ENCODE peak calls at places on chromosomes 2 and 18, in four cellular contexts. S is iPS DF 6.9, B is lower lobe of right lung, D is HL-60. H is an unnamed sample.
A peak's percentile ranks its signal among the peaks of the same experiment; 100 is the strongest.

GRCh38 chr2:172196768-172197322 is 94.1 kb upstream of the DLX2 start:
- DNase-seq in S (no peak), B (peak; percentile 65), D (peak; percentile 96), H (no peak)

GRCh38 chr2:207663870-207664545 is 38.8 kb upstream of the METTL21A start:
- DNase-seq in B (no peak), S (no peak), D (no peak), H (no peak)

GRCh38 chr2:138272524-138273210 is 228.9 kb upstream of the SPOPL start:
- DNase-seq in S (no peak), B (no peak), D (no peak), H (no peak)

GRCh38 chr2:210617732-210618330 is 61.4 kb downstream of the CPS1 start:
- DNase-seq in D (peak; percentile 41), B (no peak), S (no peak), H (no peak)

GRCh38 chr2:56361844-56362243 is 178.1 kb downstream of the CCDC85A start:
- DNase-seq in S (no peak), B (no peak), D (no peak), H (no peak)

GRCh38 chr18:59861009-59861408 is 38.8 kb upstream of the PMAIP1 start:
- DNase-seq in S (no peak), B (no peak), D (no peak), H (no peak)

GRCh38 chr2:239689985-239690384 is 289.2 kb upstream of the HDAC4 start:
- DNase-seq in S (no peak), B (peak; percentile 21), D (no peak), H (no peak)

GRCh38 chr2:6080837-6081541 is 388.8 kb downstream of the SOX11 start:
- DNase-seq in D (no peak), S (no peak), B (no peak), H (no peak)

GRCh38 chr2:188506843-188507242 is 215.2 kb downstream of the GULP1 start:
- DNase-seq in B (no peak), D (no peak), S (no peak), H (no peak)

GRCh38 chr18:63272638-63273037 is 46.9 kb downstream of the BCL2 start:
- DNase-seq in B (no peak), D (no peak), S (no peak), H (no peak)

GRCh38 chr2:121694398-121695178 is 42.1 kb downstream of the NIFK start:
- DNase-seq in B (no peak), S (no peak), D (no peak), H (no peak)

GRCh38 chr2:235776531-235776930 is 282.7 kb downstream of the AGAP1 start:
- DNase-seq in S (no peak), D (no peak), B (no peak), H (no peak)

DNA sequence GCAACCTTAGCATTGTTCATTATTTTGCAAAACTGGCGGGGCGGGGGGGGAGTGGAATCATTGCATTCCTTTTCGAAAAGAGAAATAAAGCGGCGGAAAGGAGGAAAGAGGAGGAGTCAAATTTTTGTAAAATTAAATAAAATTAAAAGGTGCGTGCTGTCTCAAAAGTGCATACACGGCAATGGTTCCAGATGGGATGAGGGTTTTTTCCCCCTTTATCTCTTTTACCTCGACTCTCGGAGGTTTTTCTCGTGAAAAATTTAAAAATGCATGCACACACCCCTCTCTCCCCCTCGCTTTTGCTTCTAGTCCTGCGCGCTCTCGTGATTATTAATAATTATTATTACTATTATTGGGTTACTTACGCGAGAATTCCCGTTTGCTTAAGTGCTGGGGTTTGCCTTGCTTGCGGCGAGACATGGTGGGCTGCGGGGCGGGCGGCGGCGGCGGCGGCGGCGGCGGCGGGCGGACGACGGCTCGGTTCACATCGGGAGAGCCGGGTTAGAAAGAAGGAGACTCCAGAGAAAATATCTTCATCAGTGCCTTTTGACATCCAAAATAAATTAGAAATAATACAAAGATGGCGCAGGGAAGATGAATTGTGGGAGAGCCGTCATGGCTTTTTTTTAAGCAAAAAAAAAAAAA is 481 bp downstream of the BCL11A start:
- DNase-seq in B (no peak), D (no peak), S (no peak), H (no peak)
- H3K4me3 ChIP-seq in B (peak overlapping the region; percentile 64), D (peak overlapping the region; percentile 74), S (peak overlapping the region; percentile 59), H (peak overlapping the region; percentile 73)

DNA sequence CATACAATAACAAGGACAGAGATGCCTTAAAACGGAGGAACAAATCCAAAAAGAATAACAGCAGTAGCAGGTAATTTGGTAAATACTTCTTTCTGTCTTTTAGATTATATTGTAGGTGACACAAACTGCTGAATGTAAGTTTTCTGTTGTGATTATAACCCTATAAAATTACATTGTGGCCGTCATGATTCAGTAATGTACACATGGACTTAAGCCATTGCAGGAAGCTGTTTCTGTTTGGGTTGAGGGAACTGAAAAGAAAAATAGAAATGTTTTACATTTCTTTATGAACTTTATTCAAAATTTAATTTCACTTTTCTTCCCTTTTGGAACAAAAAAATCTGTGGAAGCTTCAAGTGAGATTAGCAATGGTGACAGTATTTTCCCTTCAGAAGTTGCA is 1.2 kb downstream of the MXD1 start:
- DNase-seq in S (no peak), D (no peak), B (no peak), H (no peak)
- H3K27ac ChIP-seq in S (no peak overlapping the region), D (peak overlapping the region; percentile 81), B (peak overlapping the region; percentile 91), H (no peak overlapping the region)

GRCh38 chr18:3596324-3597158 is 146.6 kb downstream of the TGIF1 start:
- DNase-seq in B (peak; percentile 62), S (no peak), D (peak; percentile 82), H (peak; percentile 42)
- H3K4me3 ChIP-seq in B (peak overlapping the region; percentile 57), S (no peak overlapping the region), D (no peak overlapping the region), H (peak overlapping the region; percentile 64)

DNA sequence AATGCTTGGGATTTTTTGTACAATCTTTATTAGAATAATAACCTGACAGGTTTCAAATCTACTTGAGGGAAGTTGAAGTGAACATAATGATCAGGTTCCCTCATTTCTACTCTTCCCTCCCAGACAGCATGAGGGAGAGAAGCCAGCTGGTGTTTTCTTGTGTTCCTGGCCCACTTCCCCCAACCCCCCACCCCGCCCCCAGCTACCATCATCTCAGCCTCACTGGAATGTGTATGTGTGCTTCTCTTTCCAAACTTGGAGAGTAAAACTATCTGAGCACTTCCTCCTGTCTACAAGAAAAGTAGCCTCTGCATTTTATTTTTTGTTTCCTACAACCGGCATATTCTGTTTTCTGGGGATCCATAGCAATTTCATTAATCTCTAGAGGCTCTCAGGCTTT is 53.7 kb upstream of the GRHL1 start:
- DNase-seq in B (no peak), S (no peak), D (no peak), H (no peak)
- H3K27ac ChIP-seq in B (no peak overlapping the region), S (no peak overlapping the region), D (no peak overlapping the region), H (no peak overlapping the region)

GRCh38 chr2:150477347-150477746 is 10.1 kb downstream of the RND3 start:
- DNase-seq in S (no peak), B (no peak), D (no peak), H (no peak)

GRCh38 chr2:150476809-150477302 is 10.6 kb downstream of the RND3 start:
- DNase-seq in B (no peak), S (no peak), D (no peak), H (no peak)

GRCh38 chr2:150474326-150475074 is 13.0 kb downstream of the RND3 start:
- DNase-seq in D (no peak), B (no peak), S (no peak), H (no peak)

GRCh38 chr2:150476213-150476740 is 11.2 kb downstream of the RND3 start:
- DNase-seq in B (no peak), D (no peak), S (no peak), H (no peak)

DNA sequence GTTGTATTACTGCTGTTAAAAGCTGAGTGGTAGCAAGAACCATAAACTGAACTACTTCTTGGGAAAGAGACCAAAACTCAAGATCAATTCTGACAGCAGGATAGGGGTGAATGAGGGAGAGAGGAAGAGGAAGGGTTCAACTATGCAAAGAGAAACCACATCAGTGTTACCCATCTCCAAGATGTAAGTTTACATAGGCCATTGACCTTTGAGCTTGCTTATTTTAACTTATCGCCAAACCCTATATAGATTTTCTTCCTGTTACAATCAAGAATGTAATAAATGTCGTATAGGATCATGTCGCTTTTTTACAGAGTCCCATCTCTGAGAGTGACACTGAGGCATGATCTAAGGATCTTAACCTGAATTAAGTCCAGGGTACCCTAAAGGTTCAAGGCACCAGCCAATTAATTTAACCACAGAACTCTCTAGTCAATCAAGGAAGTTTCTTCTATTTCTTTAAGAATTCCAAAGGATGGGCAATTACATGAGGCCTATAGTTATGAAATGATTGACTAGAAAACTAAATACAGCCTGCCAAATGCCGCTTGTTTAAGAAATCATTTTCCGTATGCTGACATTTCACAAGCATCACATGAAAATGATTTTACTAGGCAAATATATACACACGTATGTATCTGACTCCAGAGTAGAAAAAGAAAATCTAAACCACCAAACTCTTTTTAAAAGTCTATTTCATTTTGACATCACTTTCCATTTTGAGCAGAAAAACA is 11.8 kb downstream of the RND3 start:
- DNase-seq in B (no peak), D (no peak), S (no peak), H (no peak)
- H3K4me3 ChIP-seq in B (no peak overlapping the region), D (no peak overlapping the region), S (no peak overlapping the region), H (peak overlapping the region; percentile 36)

GRCh38 chr2:105409717-105410116 is 10.9 kb upstream of the FHL2 start:
- DNase-seq in B (no peak), D (no peak), S (no peak), H (peak; percentile 73)
- H3K27ac ChIP-seq in B (no peak overlapping the region), D (no peak overlapping the region), S (no peak overlapping the region), H (peak overlapping the region; percentile 75)

H was measured in left ventricle myocardium inferior.